ENCODE peak calls at places on chromosomes 1 and 21, in six cellular contexts. I is IMR-90, R is right lobe of liver, V is GM12878, L is stomach, T is ovary. X is an unnamed sample. For H3K4me1, the result is how much of the 10 kb centered on the place peaks cover.

GRCh38 chr1:68116643-68117235 is 66.3 kb upstream of the DIRAS3 start:
- DNase-seq in R (no peak), I (peak), T (peak), V (no peak), L (peak), X (peak)

GRCh38 chr1:997728-998050 is 2.2 kb downstream of the HES4 start:
- DNase-seq in V (no peak), R (peak), I (no peak), L (no peak), T (no peak), X (no peak)

GRCh38 chr1:227043755-227044154 is 103.7 kb downstream of the COQ8A start:
- DNase-seq in V (no peak), T (no peak), I (peak), R (no peak), L (no peak), X (no peak)

GRCh38 chr1:31934706-31935629 is 3.2 kb downstream of the PTP4A2 start:
- DNase-seq in L (no peak), T (no peak), V (no peak), I (peak), R (no peak), X (no peak)

GRCh38 chr1:38452246-38452645 is 405.7 kb upstream of the POU3F1 start:
- DNase-seq in V (no peak), I (no peak), T (no peak), L (no peak), R (no peak), X (no peak)

GRCh38 chr21:35528109-35529042 is 479.3 kb upstream of the RUNX1 start:
- DNase-seq in I (peak), L (no peak), R (peak), V (no peak), T (peak), X (no peak)

GRCh38 chr1:106063510-106063909 is 993.0 kb upstream of the PRMT6 start:
- DNase-seq in I (no peak), T (no peak), V (no peak), R (no peak), L (no peak), X (no peak)

GRCh38 chr21:43681650-43682049 is 22.3 kb downstream of the RRP1B start:
- DNase-seq in R (no peak), L (no peak), T (no peak), V (no peak), I (no peak), X (no peak)

GRCh38 chr1:14672030-14672429 is 73.5 kb downstream of the KAZN start:
- DNase-seq in L (no peak), I (no peak), R (no peak), T (no peak), V (peak), X (no peak)

GRCh38 chr1:169312084-169312954 is 55.3 kb downstream of the NME7 start:
- DNase-seq in V (peak), R (no peak), I (peak), T (no peak), L (no peak), X (no peak)

GRCh38 chr1:97433520-97434175 is 487.2 kb downstream of the DPYD start:
- DNase-seq in V (no peak), I (peak), R (no peak), L (no peak), T (no peak), X (no peak)

GRCh38 chr1:107782192-107782845 is 182.7 kb downstream of the VAV3 start:
- DNase-seq in L (no peak), I (peak), T (no peak), R (no peak), V (no peak), X (no peak)

GRCh38 chr1:39250460-39251240 is 46.2 kb downstream of the MACF1 start:
- DNase-seq in T (no peak), I (peak), R (no peak), V (no peak), L (no peak), X (no peak)

GRCh38 chr1:204085876-204086275 is 13.0 kb downstream of the SOX13 start:
- DNase-seq in T (no peak), R (no peak), V (no peak), L (no peak), I (no peak), X (no peak)

GRCh38 chr21:45102391-45102932 is 28.1 kb downstream of the ADARB1 start:
- DNase-seq in I (no peak), T (no peak), L (peak), R (no peak), V (no peak), X (no peak)

GRCh38 chr1:177998696-177999631 is 29.1 kb upstream of the SEC16B start:
- DNase-seq in I (no peak), T (no peak), R (no peak), L (no peak), V (no peak), X (no peak)

GRCh38 chr1:67194209-67194863 is 28.1 kb downstream of the IL23R start:
- DNase-seq in T (no peak), L (no peak), V (peak), I (no peak), R (no peak), X (no peak)

GRCh38 chr1:8142955-8143629 is 117.0 kb upstream of the ERRFI1 start:
- DNase-seq in T (no peak), L (no peak), I (peak), V (no peak), R (no peak), X (no peak)

GRCh38 chr1:216830836-216831235 is 107.6 kb upstream of the ESRRG start:
- DNase-seq in T (no peak), R (no peak), L (no peak), I (no peak), V (no peak), X (no peak)

GRCh38 chr1:18923721-18924610 is 21.6 kb upstream of the ALDH4A1 start:
- DNase-seq in T (no peak), R (no peak), L (no peak), V (no peak), I (peak), X (no peak)

GRCh38 chr1:172417552-172417951 is 2.9 kb upstream of the C1orf105 start:
- DNase-seq in T (no peak), L (no peak), R (no peak), V (no peak), I (no peak), X (no peak)

GRCh38 chr1:83673287-83673686 is 325.6 kb downstream of the TTLL7 start:
- DNase-seq in V (no peak), L (no peak), I (no peak), T (no peak), R (no peak), X (no peak)

GRCh38 chr1:12255918-12256317 is 26.1 kb downstream of the VPS13D start:
- DNase-seq in R (no peak), T (no peak), L (no peak), I (no peak), V (no peak), X (no peak)

GRCh38 chr1:42835422-42835821 is 11.0 kb upstream of the ZNF691 start:
- DNase-seq in I (no peak), T (no peak), R (no peak), V (no peak), L (no peak), X (no peak)

GRCh38 chr21:33238565-33239255 is 9.0 kb downstream of the IFNAR2 start:
- DNase-seq in T (no peak), I (no peak), R (no peak), V (peak), L (no peak), X (no peak)

GRCh38 chr1:106055900-106056299 is 1000.6 kb upstream of the PRMT6 start:
- DNase-seq in L (no peak), T (no peak), R (no peak), V (no peak), I (no peak), X (no peak)

GRCh38 chr21:33036430-33037162 is 10.9 kb downstream of the OLIG2 start:
- DNase-seq in T (no peak), R (peak), I (peak), L (peak), V (no peak), X (no peak)

GRCh38 chr1:62687903-62688686 is at the start of gene DOCK7:
- DNase-seq in I (peak), V (no peak), R (peak), T (peak), L (peak), X (peak)

GRCh38 chr21:46557919-46558392 is 46.9 kb downstream of the S100B start:
- DNase-seq in T (no peak), L (peak), R (no peak), I (no peak), V (no peak), X (no peak)

GRCh38 chr1:2493691-2494322 is 17.7 kb downstream of the PLCH2 start:
- DNase-seq in R (no peak), L (no peak), I (no peak), T (no peak), V (no peak), X (no peak)

GRCh38 chr1:2495546-2495945 is 19.5 kb downstream of the PLCH2 start:
- DNase-seq in T (no peak), R (no peak), L (no peak), I (no peak), V (no peak), X (no peak)

GRCh38 chr1:2495026-2495425 is 18.9 kb downstream of the PLCH2 start:
- DNase-seq in T (no peak), I (no peak), V (no peak), R (no peak), L (no peak), X (no peak)

GRCh38 chr1:2493218-2493617 is 17.1 kb downstream of the PLCH2 start:
- DNase-seq in I (no peak), T (no peak), R (no peak), V (no peak), L (no peak), X (no peak)

GRCh38 chr1:2494323-2494693 is 18.2 kb downstream of the PLCH2 start:
- DNase-seq in I (peak), R (peak), L (no peak), T (no peak), V (no peak), X (peak)
- TF ChIP-seq POLR2A in I (no peak), R (no peak), L (no peak), T (no peak), V (no peak), X (no peak)

GRCh38 chr21:31686272-31686913 is 26.9 kb downstream of the SOD1 start:
- DNase-seq in I (no peak), V (no peak), T (no peak), L (no peak), R (no peak), X (no peak)

GRCh38 chr21:31684918-31685317 is 25.4 kb downstream of the SOD1 start:
- DNase-seq in I (no peak), T (no peak), V (no peak), L (no peak), R (no peak), X (no peak)

GRCh38 chr21:31682625-31683024 is 23.1 kb downstream of the SOD1 start:
- DNase-seq in R (no peak), I (peak), T (no peak), V (no peak), L (no peak), X (no peak)

GRCh38 chr21:31687108-31687507 is 27.6 kb downstream of the SOD1 start:
- DNase-seq in V (no peak), L (no peak), I (peak), R (no peak), T (no peak), X (no peak)

DNA sequence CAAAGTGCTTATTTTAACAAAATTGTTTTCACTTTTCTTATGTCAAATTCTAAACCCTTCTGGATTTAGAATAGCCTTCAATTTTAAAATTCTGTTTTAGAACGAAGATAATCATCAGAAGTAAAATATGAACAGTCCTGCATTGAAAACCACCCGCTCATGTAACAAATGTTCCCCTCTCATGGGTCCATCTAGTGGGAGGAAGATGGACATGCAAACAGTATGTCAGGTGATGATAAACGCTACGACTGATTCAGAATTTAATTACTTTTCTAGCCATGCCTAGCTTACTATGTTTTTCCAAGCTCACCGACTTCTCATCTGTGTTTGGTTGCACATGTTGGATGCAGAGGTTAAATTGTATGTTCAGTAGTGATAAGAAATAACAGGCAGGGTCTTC is 23.5 kb downstream of the SOD1 start:
- DNase-seq in V (no peak), T (no peak), L (no peak), R (no peak), I (no peak), X (no peak)
- TF ChIP-seq CTCF in V (no peak), T (no peak), L (no peak), R (peak), I (no peak), X (no peak)

GRCh38 chr1:230147253-230148193 is 80.5 kb downstream of the GALNT2 start:
- DNase-seq in V (no peak), L (no peak), R (no peak), T (no peak), I (no peak), X (no peak)

GRCh38 chr1:230145953-230146476 is 79.0 kb downstream of the GALNT2 start:
- DNase-seq in L (no peak), I (no peak), R (no peak), V (no peak), T (no peak), X (no peak)

GRCh38 chr1:230148194-230148581 is 81.2 kb downstream of the GALNT2 start:
- DNase-seq in T (no peak), L (no peak), V (no peak), R (no peak), I (no peak), X (no peak)

GRCh38 chr1:230145505-230145899 is 78.5 kb downstream of the GALNT2 start:
- DNase-seq in T (no peak), V (no peak), R (no peak), L (no peak), I (no peak), X (no peak)

GRCh38 chr1:230146709-230147108 is 79.7 kb downstream of the GALNT2 start:
- DNase-seq in V (no peak), I (no peak), R (no peak), T (no peak), L (no peak), X (no peak)
- H3K4me1 ChIP-seq in V (under half), I (under half), R (under half), T (under half), L (half or more), X (under half)

DNA sequence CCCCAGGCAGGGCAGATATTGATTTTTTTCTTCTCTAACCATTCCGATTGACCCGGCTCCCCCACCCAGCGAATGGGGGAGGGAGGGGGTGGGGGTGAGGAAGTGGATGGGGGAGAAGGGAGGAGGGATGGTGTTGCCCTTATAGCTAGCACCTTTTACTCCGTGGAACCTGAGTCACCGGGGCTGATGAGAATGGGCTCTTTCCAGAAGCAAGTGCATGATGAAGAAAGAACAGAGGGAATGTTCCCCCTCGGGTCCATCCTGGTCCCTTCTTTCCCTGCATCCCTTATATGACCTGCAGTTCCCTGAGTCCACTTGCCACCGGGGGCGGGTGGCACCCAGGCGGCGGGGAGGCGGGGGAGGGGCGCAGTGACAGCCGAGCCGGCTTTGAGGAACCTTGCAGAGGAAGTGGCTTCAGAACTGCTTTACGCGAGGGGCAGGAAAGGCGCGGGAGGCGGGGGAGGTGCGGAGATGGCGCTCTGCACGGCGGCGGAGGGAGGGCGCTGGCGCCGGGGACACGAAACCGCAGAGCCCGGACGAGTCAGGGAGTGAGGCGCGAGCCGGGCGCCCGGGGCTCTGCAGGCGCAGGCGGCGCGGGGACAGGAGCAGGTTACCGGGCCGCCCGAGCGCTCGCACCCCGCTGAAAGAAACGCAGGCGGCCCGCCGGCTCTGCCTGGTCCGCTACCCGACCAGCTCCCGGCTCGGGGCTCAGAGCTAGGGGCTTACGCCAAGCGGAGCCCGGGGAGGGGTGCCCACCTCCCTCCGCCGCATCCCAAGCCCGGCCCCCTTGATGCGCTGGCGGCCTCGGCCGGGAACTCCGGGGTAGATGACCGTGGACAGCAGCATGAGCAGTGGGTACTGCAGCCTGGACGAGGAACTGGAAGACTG is 49.7 kb downstream of the RASSF5 start:
- DNase-seq in L (peak), R (peak), I (peak), T (peak), V (no peak), X (peak)
- TF ChIP-seq POLR2A in L (no peak), R (peak), I (no peak), T (no peak), V (peak), X (no peak)

GRCh38 chr1:211007830-211008229 is 126.1 kb downstream of the KCNH1 start:
- DNase-seq in V (no peak), L (no peak), I (no peak), R (no peak), T (no peak), X (no peak)

GRCh38 chr1:211013346-211014240 is 120.4 kb downstream of the KCNH1 start:
- DNase-seq in R (no peak), I (peak), T (no peak), V (no peak), L (no peak), X (no peak)

GRCh38 chr1:211009944-211010343 is 124.0 kb downstream of the KCNH1 start:
- DNase-seq in L (no peak), I (no peak), V (no peak), R (no peak), T (no peak), X (no peak)
- TF ChIP-seq CTCF in L (no peak), I (no peak), V (peak), R (no peak), T (no peak), X (no peak)

DNA sequence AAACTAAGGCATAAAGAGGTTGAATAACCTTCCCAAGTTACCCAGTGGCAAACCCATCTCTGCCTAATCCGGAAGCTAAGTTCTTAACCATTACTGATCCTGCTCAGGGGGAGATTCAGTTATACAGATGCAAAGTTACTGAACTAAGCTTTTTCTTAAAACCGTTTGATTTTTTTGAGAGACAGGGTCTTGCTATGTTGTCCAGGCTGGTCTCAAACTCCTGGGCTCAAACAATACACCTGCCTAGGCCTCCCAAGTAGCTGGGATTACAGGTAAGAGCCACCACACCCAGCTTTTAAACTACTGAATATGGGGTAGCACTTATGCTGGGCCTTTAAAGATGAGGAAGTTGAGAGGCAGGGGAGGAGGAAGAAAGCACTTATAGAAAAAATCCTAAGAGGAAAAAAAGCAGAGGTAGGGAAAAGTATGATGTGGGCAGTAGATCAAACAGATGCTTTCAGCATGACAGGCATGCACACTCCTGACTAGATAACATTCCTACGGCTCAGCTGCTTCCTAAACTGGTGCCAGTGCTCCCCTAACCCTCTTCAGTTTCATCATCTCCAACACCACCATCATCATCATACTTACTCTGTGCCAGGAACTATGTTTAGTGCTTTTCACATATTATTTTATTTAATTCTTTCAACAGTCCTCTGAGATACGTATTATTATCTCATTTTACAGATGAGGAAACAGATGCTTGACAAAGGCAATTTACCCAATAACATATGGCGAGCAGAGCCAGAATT is 5.8 kb downstream of the PAFAH2 start:
- DNase-seq in R (no peak), V (no peak), L (no peak), T (no peak), I (peak), X (no peak)
- H3K4me1 ChIP-seq in R (under half), V (under half), L (under half), T (under half), I (under half), X (under half)

DNA sequence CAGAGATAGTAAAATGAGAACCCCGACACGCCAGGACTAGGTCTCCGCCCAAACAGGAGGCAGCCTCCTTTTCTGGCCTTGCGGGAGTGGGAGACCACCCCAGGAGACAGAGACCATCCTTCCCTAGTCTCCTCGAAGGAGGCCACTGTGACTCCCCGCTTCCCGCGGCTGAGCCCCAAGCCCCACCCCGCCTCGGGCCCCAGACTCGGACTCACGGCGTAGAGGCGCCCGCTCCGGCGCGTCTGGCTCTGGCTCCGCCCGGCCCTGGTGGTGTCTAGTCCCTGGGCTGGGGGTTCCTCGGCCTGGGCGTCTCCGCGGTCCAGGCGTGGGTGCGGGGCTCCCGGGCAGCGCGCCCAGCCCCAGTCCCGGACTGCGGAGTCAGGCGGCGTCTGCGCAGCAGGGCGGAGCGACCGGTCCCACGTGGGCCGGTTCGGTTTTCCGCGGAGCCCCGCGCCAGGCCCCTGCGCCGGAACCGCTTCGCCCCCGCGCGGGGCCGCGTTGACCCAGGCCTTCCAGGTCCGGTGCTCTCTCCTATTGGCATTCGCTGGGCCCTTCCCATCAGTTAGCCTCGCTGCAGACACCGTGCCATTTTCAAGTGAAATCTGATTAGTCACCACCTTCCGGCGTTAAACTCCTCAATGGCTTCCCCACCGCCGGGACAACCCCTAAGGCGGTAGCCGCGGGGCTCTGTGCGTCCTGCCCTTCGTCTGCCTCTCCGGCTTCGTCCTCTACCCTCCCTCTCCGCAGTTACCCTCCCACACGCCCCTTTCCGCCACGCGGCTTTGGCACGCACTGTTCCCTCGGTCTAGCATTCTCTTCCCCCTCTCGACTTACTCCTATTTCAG is at the start of gene C1orf216:
- DNase-seq in L (peak), I (peak), R (peak), V (no peak), T (peak), X (peak)
- TF ChIP-seq POLR2A in L (no peak), I (peak), R (peak), V (peak), T (peak), X (peak)

GRCh38 chr1:116821763-116822162 is 67.5 kb downstream of the CD2 start:
- DNase-seq in L (no peak), R (no peak), V (no peak), I (no peak), T (no peak), X (no peak)
- TF ChIP-seq CTCF in L (no peak), R (no peak), V (no peak), I (no peak), T (no peak), X (no peak)